ENCODE peak calls at places on chromosomes 3 and 15, in four cellular contexts. U is CD8-positive, alpha-beta memory T cell; V is CD4-positive, CD25-positive, alpha-beta regulatory T cell; C is cardiac muscle cell. F is an unnamed sample. For H3K9me3, the result is how much of the 10 kb centered on the place peaks cover.

GRCh38 chr15:98914626-98915025 is 93.0 kb downstream of the PGPEP1L start:
- DNase-seq in U (no peak), V (no peak), C (peak), F (no peak)

GRCh38 chr3:35927441-35927840 is 288.1 kb downstream of the ARPP21 start:
- DNase-seq in U (no peak), V (no peak), C (no peak), F (no peak)

GRCh38 chr15:61103026-61103425 is 126.1 kb downstream of the RORA start:
- DNase-seq in U (no peak), V (no peak), C (no peak), F (no peak)

GRCh38 chr15:42608110-42608531 is 32.7 kb downstream of the STARD9 start:
- DNase-seq in U (peak), V (peak), C (peak), F (no peak)

GRCh38 chr3:165643433-165643824 is 193.8 kb downstream of the BCHE start:
- DNase-seq in U (no peak), V (no peak), C (peak), F (no peak)

GRCh38 chr3:111976254-111976653 is 2.6 kb upstream of the ABHD10 start:
- DNase-seq in U (no peak), V (no peak), C (no peak), F (no peak)

GRCh38 chr3:184734903-184735630 is 23.2 kb upstream of the MAGEF1 start:
- DNase-seq in U (no peak), V (no peak), C (no peak), F (no peak)

GRCh38 chr3:186097317-186097662 is 11.6 kb downstream of the ETV5 start:
- DNase-seq in U (no peak), V (no peak), C (no peak), F (no peak)

GRCh38 chr3:178302966-178303930 is 233.0 kb upstream of the KCNMB2 start:
- DNase-seq in U (no peak), V (no peak), C (no peak), F (no peak)

GRCh38 chr15:101437618-101438481 is 51.7 kb downstream of the PCSK6 start:
- DNase-seq in U (no peak), V (no peak), C (no peak), F (no peak)

GRCh38 chr15:31306426-31307269 is 20.0 kb upstream of the KLF13 start:
- DNase-seq in U (no peak), V (no peak), C (no peak), F (no peak)

GRCh38 chr3:14640734-14641133 is 10.8 kb upstream of the CCDC174 start:
- DNase-seq in U (no peak), V (no peak), C (no peak), F (no peak)

GRCh38 chr15:44532689-44533088 is 4.3 kb upstream of the EIF3J start:
- DNase-seq in U (no peak), V (no peak), C (no peak), F (no peak)

GRCh38 chr3:192515661-192516040 is 211.7 kb downstream of the FGF12 start:
- DNase-seq in U (no peak), V (no peak), C (no peak), F (no peak)

GRCh38 chr15:86852741-86853140 is 773.1 kb downstream of the AGBL1 start:
- DNase-seq in U (no peak), V (no peak), C (no peak), F (no peak)

GRCh38 chr3:46427929-46428833 is 21.1 kb downstream of the CCRL2 start:
- DNase-seq in U (no peak), V (no peak), C (no peak), F (no peak)

GRCh38 chr15:93261845-93262244 is 172.8 kb upstream of the RGMA start:
- DNase-seq in U (no peak), V (no peak), C (no peak), F (no peak)

GRCh38 chr3:107740992-107741896 is 218.5 kb downstream of the BBX start:
- DNase-seq in U (no peak), V (no peak), C (peak), F (no peak)

GRCh38 chr3:184873136-184873535 is 61.2 kb downstream of the VPS8 start:
- DNase-seq in U (no peak), V (no peak), C (no peak), F (no peak)

GRCh38 chr3:97860364-97860763 is 38.6 kb downstream of the CRYBG3 start:
- DNase-seq in U (no peak), V (no peak), C (no peak), F (no peak)

GRCh38 chr3:147411777-147412176 is 2.6 kb downstream of the ZIC1 start:
- DNase-seq in U (no peak), V (no peak), C (no peak), F (no peak)

DNA sequence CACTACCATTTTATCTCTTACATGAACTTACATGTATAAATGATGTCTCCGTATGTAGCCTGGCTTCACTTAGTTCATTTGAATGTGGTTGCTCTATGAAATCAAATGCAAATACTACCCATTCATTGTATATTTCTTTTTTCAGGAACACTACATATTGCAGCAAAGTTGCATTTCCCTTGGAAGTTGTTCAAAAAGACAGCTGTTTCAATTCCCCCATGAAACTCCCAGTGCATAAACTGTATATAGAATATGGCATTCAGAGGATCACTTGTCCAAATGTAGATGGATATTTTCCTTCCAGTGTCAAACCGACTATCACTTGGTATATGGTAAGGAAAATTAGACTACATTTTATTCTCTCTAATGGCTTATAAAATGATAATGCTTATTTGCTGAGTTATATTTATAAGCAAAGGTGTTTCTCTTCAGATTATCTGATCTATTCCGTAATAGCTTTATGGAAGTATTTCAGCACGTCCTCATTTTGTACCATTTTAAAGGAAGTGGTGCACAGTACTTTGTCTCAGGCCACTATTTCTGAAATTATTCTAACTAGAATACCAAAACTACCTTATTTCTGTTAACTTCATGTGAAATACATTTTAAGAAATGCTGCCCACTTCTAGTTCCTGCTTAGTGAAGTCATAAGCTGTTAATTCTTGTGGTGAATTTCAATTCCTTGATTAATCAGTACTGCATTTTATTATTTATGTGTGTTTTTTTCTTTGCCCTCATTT is 95.1 kb downstream of the IL1RAP start:
- DNase-seq in U (no peak), V (no peak), C (peak), F (no peak)
- H3K9me3 ChIP-seq in U (under half), V (under half), C (under half), F (under half)

GRCh38 chr3:44734646-44735168 is 5.3 kb downstream of the ZNF501 start:
- DNase-seq in U (no peak), V (no peak), C (no peak), F (no peak)
- H3K9me3 ChIP-seq in U (half or more), V (half or more), C (under half), F (under half)

DNA sequence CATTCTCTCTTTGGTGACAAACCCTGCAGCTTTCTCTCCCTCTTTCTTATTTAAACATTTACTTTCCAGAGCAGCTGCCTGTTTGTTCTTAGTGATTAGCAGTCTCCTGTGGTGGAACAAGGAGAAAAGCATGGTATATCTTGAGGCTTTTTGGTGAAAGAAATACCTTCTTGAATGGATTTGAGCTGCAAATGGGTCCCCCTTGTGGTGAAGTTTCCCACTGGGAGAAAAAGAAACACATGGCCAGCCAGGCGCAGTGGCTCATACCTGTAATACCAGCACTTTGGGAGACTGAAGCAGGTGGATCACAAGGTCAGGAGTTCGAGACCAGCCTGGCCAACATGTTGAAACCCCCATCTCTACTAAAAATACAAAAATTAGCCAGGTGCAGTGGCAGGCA is 48.3 kb upstream of the ACP3 start:
- DNase-seq in U (no peak), V (no peak), C (peak), F (no peak)
- H3K9me3 ChIP-seq in U (under half), V (under half), C (under half), F (under half)

GRCh38 chr3:6273878-6274277 is 587.0 kb upstream of the GRM7 start:
- DNase-seq in U (no peak), V (no peak), C (no peak), F (no peak)
- H3K9me3 ChIP-seq in U (under half), V (under half), C (under half), F (under half)

DNA sequence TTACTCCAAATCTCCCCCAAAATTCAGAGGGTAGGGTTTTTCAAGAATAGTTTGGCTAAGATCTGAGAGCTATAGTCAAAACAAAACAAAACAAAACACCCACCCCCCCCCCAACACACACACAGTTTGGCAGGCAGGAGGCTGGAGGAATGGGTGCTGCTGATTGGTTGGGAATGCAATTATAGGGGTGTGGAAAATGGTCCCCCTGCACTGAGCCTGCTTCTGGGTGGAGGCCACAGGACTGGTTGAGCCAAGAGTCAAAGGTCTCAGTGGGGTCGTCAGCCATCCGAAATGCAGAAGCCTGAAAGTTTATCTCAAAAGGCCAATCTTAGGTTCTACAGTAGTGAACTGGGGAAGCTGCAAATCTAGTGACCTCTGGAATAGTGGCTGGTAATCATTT is 2.5 kb upstream of the HACD2 start:
- DNase-seq in U (no peak), V (no peak), C (no peak), F (no peak)
- H3K9me3 ChIP-seq in U (under half), V (under half), C (under half), F (under half)

GRCh38 chr3:988790-989189 is 104.0 kb upstream of the CNTN6 start:
- DNase-seq in U (no peak), V (no peak), C (no peak), F (no peak)
- H3K9me3 ChIP-seq in U (under half), V (under half), C (under half), F (under half)

DNA sequence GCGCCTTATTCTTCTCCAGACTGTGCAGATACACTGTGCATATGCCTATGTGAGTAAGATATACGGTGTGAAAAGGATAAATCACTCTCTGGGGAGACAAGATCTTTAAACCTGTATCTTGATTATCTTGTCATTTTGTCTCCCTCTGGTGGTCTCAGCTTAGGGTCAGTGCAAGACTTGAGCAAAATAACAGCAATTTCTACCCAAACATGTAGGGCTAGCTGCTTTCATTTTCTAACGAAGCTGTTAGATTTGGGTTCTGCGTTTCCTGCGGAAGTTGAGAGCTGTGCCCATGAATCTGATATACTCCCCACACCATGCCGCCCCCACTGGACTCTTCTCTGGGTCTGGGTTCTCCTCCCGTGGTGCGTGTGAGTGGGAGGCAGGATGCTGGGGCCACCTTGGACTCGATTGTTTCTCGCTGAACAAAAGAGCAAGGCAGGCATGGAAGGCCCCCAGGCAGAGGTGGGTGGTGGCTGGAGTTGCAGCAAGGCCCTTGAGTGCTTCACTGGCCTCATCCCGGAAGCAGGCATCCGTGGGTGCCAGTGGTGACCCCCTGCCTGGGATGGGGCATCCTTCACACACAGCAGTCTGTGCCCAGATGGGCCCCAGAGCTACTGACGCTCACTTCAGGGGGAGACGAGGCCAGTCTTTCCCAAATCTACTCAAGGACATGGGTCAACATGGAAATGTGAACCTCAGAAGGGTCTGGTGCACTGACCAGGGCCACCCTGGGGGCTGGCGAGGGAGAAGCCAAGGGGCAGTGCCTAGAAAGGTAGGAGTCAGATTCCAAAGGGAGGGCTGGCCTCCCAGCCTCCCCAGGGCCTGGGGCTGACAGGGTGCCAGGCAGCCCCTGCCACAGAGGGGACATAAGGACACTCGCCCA is 179.6 kb downstream of the NSMCE3 start:
- DNase-seq in U (peak), V (no peak), C (peak), F (no peak)
- H3K9me3 ChIP-seq in U (under half), V (under half), C (under half), F (under half)

DNA sequence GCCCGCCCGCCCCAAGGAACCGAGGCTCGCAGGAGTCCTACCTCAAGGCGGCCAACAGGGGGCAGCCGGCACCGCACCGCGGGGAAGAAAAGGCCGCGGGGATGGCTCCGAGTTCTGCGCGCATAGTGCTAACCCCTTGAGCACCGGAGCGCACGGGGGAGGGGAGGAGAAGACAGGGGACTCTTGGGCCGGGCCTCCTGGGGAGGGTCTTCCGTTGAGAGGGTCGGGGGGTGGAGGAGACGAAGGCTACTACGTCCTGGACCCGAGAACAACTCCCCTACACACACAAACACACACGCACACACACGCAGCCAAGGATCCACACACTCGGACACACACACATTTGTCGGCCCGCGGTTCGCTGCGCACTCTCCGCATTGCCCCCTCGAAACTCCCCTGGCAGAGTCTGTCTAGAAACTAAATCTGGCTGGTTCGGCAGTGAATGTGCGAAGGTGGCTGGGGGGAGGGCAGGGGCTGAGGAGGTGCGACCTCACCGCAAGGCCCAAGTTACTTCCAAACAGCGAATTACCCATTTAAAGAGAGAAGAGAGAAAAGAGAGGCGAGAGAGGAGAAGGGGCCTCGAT is 1.8 kb downstream of the WNT5A start:
- DNase-seq in U (no peak), V (no peak), C (peak), F (no peak)
- H3K9me3 ChIP-seq in U (under half), V (under half), C (under half), F (under half)

F was measured in T-helper 17 cell.